ENCODE peak calls at places on chromosomes 7 and 10, in five cellular contexts. P is activated CD8-positive, alpha-beta memory T cell treated with anti-CD3 and anti-CD28 coated beads for 24 hours; Z is activated CD4-positive, alpha-beta T cell treated with anti-CD3 and anti-CD28 coated beads for 24 hours; M is left ventricle myocardium inferior; V is GOT3. L is an unnamed sample.

GRCh38 chr7:104852386-104852785 is 161.6 kb upstream of the KMT2E start:
- DNase-seq in P (no peak), Z (no peak), M (no peak), V (no peak), L (no peak)

GRCh38 chr7:27130540-27131389 is at the start of gene HOXA4:
- DNase-seq in M (peak), V (peak), Z (peak), P (peak), L (peak)

GRCh38 chr10:20855398-20856038 is 41.6 kb downstream of the NEBL start:
- DNase-seq in Z (no peak), P (no peak), V (no peak), M (no peak), L (no peak)

GRCh38 chr7:42234736-42235135 is 2.3 kb downstream of the GLI3 start:
- DNase-seq in M (no peak), P (no peak), V (no peak), Z (no peak), L (no peak)

GRCh38 chr10:7488418-7488829 is 77.6 kb upstream of the SFMBT2 start:
- DNase-seq in M (no peak), Z (no peak), P (no peak), V (no peak), L (no peak)

GRCh38 chr10:107894521-107894920 is 730.0 kb upstream of the SORCS1 start:
- DNase-seq in Z (no peak), V (no peak), P (no peak), M (no peak), L (no peak)

GRCh38 chr7:84510501-84510900 is 315.9 kb upstream of the SEMA3A start:
- DNase-seq in Z (no peak), P (no peak), V (no peak), M (no peak), L (no peak)

GRCh38 chr7:27435461-27435860 is 192.9 kb downstream of the EVX1 start:
- DNase-seq in P (no peak), Z (no peak), M (no peak), V (no peak), L (no peak)

GRCh38 chr7:133481676-133482075 is 228.8 kb downstream of the EXOC4 start:
- DNase-seq in Z (no peak), P (no peak), M (no peak), V (no peak), L (no peak)

GRCh38 chr10:77377034-77377433 is 260.6 kb downstream of the KCNMA1 start:
- DNase-seq in V (no peak), Z (no peak), M (no peak), P (no peak), L (no peak)

GRCh38 chr7:75739796-75740672 is 1.3 kb upstream of the HIP1 start:
- DNase-seq in V (no peak), P (no peak), M (no peak), Z (no peak), L (no peak)

GRCh38 chr7:34070486-34071323 is 165.4 kb downstream of the BMPER start:
- DNase-seq in P (no peak), V (no peak), M (no peak), Z (no peak), L (no peak)

L was measured in mesenteric fat pad.